ENCODE peak calls at places on chromosomes 4 and X, in eight cellular contexts. Y, O, T, W, I, J, Q and G are unnamed samples.

GRCh38 chrX:8773117-8773516 is 28.1 kb downstream of the FAM9A start:
- DNase-seq in Y (no peak), O (no peak), T (no peak), W (no peak), I (no peak), J (no peak), Q (no peak), G (no peak)

GRCh38 chrX:155035688-155036087 is 9.0 kb downstream of the FUNDC2 start:
- DNase-seq in Y (no peak), O (no peak), T (no peak), W (no peak), I (no peak), J (no peak), Q (no peak), G (no peak)

GRCh38 chrX:19863237-19864223 is 23.9 kb downstream of the SH3KBP1 start:
- DNase-seq in Y (no peak), O (no peak), T (no peak), W (no peak), I (no peak), J (no peak), Q (no peak), G (no peak)

GRCh38 chr4:6076391-6076790 is 58.2 kb upstream of the C4orf50 start:
- DNase-seq in Y (no peak), O (no peak), T (no peak), W (no peak), I (no peak), J (no peak), Q (no peak), G (no peak)

GRCh38 chrX:69493193-69493592 is 10.9 kb upstream of the NALF2 start:
- DNase-seq in Y (peak; percentile 22), O (no peak), T (no peak), W (peak; percentile 30), I (peak; percentile 43), J (no peak), Q (peak; percentile 44), G (no peak)

GRCh38 chrX:131783555-131784338 is 239.4 kb upstream of the STK26 start:
- DNase-seq in Y (peak; percentile 83), O (no peak), T (peak; percentile 82), W (peak; percentile 83), I (peak; percentile 81), J (no peak), Q (no peak), G (no peak)

GRCh38 chr4:24070117-24070516 is 180.3 kb upstream of the PPARGC1A start:
- DNase-seq in Y (no peak), O (no peak), T (no peak), W (peak; percentile 1), I (no peak), J (no peak), Q (peak; percentile 1), G (no peak)

GRCh38 chrX:30992381-30992904 is 79.4 kb downstream of the FTHL17 start:
- DNase-seq in Y (no peak), O (no peak), T (no peak), W (no peak), I (peak; percentile 39), J (no peak), Q (peak; percentile 93), G (no peak)

GRCh38 chr4:111954546-111954945 is 190.7 kb upstream of the FAM241A start:
- DNase-seq in Y (no peak), O (no peak), T (no peak), W (no peak), I (no peak), J (no peak), Q (no peak), G (no peak)

GRCh38 chr4:142554412-142554811 is 291.7 kb downstream of the INPP4B start:
- DNase-seq in Y (no peak), O (no peak), T (no peak), W (no peak), I (no peak), J (no peak), Q (no peak), G (no peak)

GRCh38 chrX:153792368-153792767 is 1.8 kb downstream of the IDH3G start:
- DNase-seq in Y (no peak), O (no peak), T (no peak), W (no peak), I (no peak), J (peak; percentile 10), Q (no peak), G (no peak)

GRCh38 chr4:89158884-89159503 is 47.7 kb downstream of the TIGD2 start:
- DNase-seq in Y (no peak), O (no peak), T (no peak), W (peak; percentile 64), I (no peak), J (no peak), Q (peak; percentile 6), G (no peak)

GRCh38 chrX:7582191-7582590 is 260.8 kb upstream of the VCX start:
- DNase-seq in Y (no peak), O (no peak), T (no peak), W (no peak), I (no peak), J (no peak), Q (no peak), G (no peak)

GRCh38 chrX:1126738-1127137 is 85.7 kb downstream of the CRLF2 start:
- DNase-seq in Y (no peak), O (no peak), T (no peak), W (no peak), I (no peak), J (no peak), Q (no peak), G (no peak)

GRCh38 chr4:170853422-170854021 is 763.8 kb upstream of the AADAT start:
- DNase-seq in Y (peak; percentile 49), O (peak; percentile 13), T (peak; percentile 14), W (peak; percentile 36), I (peak; percentile 44), J (peak; percentile 10), Q (peak; percentile 19), G (no peak)

GRCh38 chrX:68261060-68261672 is 172.1 kb downstream of the OPHN1 start:
- DNase-seq in Y (no peak), O (no peak), T (no peak), W (no peak), I (no peak), J (no peak), Q (no peak), G (no peak)

GRCh38 chr4:76589872-76590846 is 155.1 kb downstream of the SHROOM3 start:
- DNase-seq in Y (peak; percentile 51), O (no peak), T (no peak), W (peak; percentile 71), I (peak; percentile 74), J (no peak), Q (peak; percentile 52), G (no peak)

GRCh38 chrX:33065415-33065814 is 145.9 kb downstream of the DMD start:
- DNase-seq in Y (no peak), O (no peak), T (no peak), W (no peak), I (no peak), J (no peak), Q (no peak), G (no peak)

GRCh38 chr4:92184566-92184965 is 119.2 kb upstream of the GRID2 start:
- DNase-seq in Y (no peak), O (no peak), T (no peak), W (no peak), I (no peak), J (no peak), Q (no peak), G (no peak)

GRCh38 chr4:156732634-156733033 is 239.0 kb downstream of the PDGFC start:
- DNase-seq in Y (no peak), O (no peak), T (no peak), W (no peak), I (no peak), J (no peak), Q (no peak), G (no peak)

GRCh38 chrX:23959781-23960180 is 52.0 kb downstream of the CXorf58 start:
- DNase-seq in Y (no peak), O (no peak), T (no peak), W (no peak), I (no peak), J (no peak), Q (no peak), G (no peak)

DNA sequence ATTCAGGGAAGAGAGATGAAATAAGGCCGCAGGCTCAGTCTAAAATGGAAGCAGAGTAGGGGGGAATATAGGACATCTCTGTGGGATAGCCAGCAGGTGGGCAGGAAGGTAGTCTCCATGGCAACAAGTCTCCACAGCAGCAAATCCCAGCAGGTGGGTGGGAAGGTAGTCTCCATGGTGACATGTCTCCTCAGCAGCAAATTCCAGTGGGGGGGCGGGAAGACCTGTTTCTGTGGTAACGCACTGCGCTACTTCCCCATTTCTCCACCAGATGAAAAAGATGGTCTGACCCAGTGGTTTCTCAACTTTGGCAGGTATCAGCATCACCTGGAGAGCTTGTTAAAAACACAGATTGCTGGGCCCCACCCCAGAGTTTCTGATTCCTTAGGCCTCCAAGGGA is 18.4 kb downstream of the NLGN3 start:
- DNase-seq in Y (no peak), O (no peak), T (no peak), W (no peak), I (no peak), J (no peak), Q (no peak), G (no peak)
- TF ChIP-seq CTCF in Y (no peak), O (no peak), T (no peak), W (no peak), I (no peak), J (no peak), Q (no peak), G (no peak)

DNA sequence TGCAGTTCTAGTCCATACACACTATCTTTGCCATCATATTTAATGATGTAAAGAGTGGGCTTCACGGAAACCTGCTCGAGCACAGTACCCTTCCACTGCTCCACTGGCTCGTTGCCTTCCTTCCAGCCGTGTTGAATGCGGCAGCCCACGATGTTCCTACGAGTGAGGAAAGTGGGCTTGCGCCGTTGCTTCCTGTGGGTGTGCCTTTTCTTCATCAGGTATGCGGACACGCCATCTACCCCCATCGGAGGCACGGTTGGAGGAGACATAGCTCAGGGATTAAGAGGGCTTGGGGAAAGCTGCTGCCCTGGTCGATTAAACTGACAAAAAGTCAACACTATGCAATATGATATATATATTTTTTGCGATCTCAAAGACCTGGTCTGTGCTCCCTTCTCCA is 581 bp downstream of the SPIN4 start:
- DNase-seq in Y (peak; percentile 36), O (no peak), T (peak; percentile 24), W (peak; percentile 23), I (no peak), J (no peak), Q (peak; percentile 6), G (no peak)
- TF ChIP-seq EP300 in Y (no peak), O (no peak), T (no peak), W (no peak), I (no peak), J (no peak), Q (no peak), G (no peak)

DNA sequence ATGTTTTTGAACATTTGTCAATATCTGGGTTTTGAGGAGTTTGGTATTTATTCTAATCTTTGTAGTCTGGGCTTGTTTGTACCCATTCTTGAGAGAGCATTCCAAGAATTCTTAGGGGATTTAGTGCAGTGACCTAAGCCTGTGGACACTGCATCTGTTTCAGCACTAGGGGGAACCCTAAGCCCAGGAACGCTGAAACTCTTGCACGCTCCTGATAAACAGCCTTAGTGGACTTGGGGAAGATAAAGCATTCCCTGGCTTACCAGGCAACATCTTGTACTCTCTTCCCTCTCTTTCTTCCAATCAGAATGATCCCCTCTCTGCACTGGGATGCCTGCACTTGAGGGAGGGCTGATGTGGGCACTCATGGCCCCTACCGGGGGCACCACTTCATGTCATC is 654.9 kb upstream of the HTR2C start:
- DNase-seq in Y (peak; percentile 17), O (no peak), T (no peak), W (peak; percentile 64), I (peak; percentile 35), J (no peak), Q (peak; percentile 36), G (no peak)
- H3K4me1 ChIP-seq in Y (no peaks in the 10 kb centered on the region), O (no peaks in the 10 kb centered on the region), T (no peaks in the 10 kb centered on the region), W (no peaks in the 10 kb centered on the region), I (no peaks in the 10 kb centered on the region), J (no peaks in the 10 kb centered on the region), Q (no peaks in the 10 kb centered on the region), G (no peaks in the 10 kb centered on the region)

GRCh38 chrX:125646195-125646594 is 326.5 kb downstream of the TEX13C start:
- DNase-seq in Y (no peak), O (no peak), T (no peak), W (peak; percentile 6), I (no peak), J (no peak), Q (no peak), G (no peak)
- TF ChIP-seq CTCF in Y (no peak), O (no peak), T (no peak), W (no peak), I (no peak), J (no peak), Q (no peak), G (no peak)